ENCODE peak calls at places on chromosomes 12 and 14, in eight cellular contexts. K is tibial nerve, B is sigmoid colon, F is Peyer's patch, L is A549, V is ovary, W is GM12892, N is endothelial cell of umbilical vein. E is an unnamed sample.

GRCh38 chr14:68979722-68980552 is 835 bp upstream of the ACTN1 start:
- DNase-seq in F (no peak), B (peak; percentile 87), W (no peak), V (peak; percentile 72), N (peak; percentile 39), K (peak; percentile 32), L (peak; percentile 59), E (no peak)

GRCh38 chr12:70543444-70543843 is 93.8 kb downstream of the PTPRB start:
- DNase-seq in V (no peak), K (no peak), F (no peak), L (peak; percentile 25), N (peak; percentile 92), B (no peak), W (no peak), E (no peak)

GRCh38 chr12:56929780-56930179 is 4.4 kb downstream of the SDR9C7 start:
- DNase-seq in V (no peak), K (no peak), F (no peak), W (no peak), L (no peak), N (no peak), B (no peak), E (no peak)

GRCh38 chr14:54776361-54777001 is 126.1 kb downstream of the GCH1 start:
- DNase-seq in W (peak; percentile 19), N (no peak), K (no peak), F (peak; percentile 78), B (peak; percentile 69), V (no peak), L (no peak), E (peak; percentile 34)

GRCh38 chr14:92586966-92587365 is 73.4 kb downstream of the RIN3 start:
- DNase-seq in K (no peak), W (no peak), N (no peak), B (peak; percentile 39), V (no peak), L (no peak), F (no peak), E (no peak)

GRCh38 chr12:24562761-24563392 is 386.0 kb downstream of the BCAT1 start:
- DNase-seq in V (peak; percentile 74), F (no peak), B (no peak), N (peak; percentile 64), K (no peak), L (peak; percentile 12), W (peak; percentile 23), E (peak; percentile 25)

GRCh38 chr14:33740531-33740930 is 210.3 kb downstream of the EGLN3 start:
- DNase-seq in B (no peak), L (no peak), V (no peak), F (no peak), K (no peak), W (no peak), N (no peak), E (no peak)

GRCh38 chr14:77980475-77981321 is 180.8 kb downstream of the ADCK1 start:
- DNase-seq in B (no peak), L (no peak), V (no peak), W (no peak), K (no peak), N (no peak), F (no peak), E (no peak)

GRCh38 chr12:5524769-5525436 is 93.0 kb downstream of the NTF3 start:
- DNase-seq in L (no peak), K (no peak), N (no peak), V (no peak), B (no peak), W (no peak), F (no peak), E (no peak)

GRCh38 chr14:51512321-51512720 is 139.4 kb upstream of the FRMD6 start:
- DNase-seq in K (no peak), N (no peak), L (no peak), F (no peak), B (no peak), W (no peak), V (no peak), E (no peak)

GRCh38 chr12:79638490-79638889 is 52.3 kb downstream of the PAWR start:
- DNase-seq in N (no peak), F (no peak), L (no peak), B (no peak), K (no peak), W (no peak), V (no peak), E (no peak)

GRCh38 chr14:90443161-90444076 is 46.6 kb downstream of the CALM1 start:
- DNase-seq in W (no peak), B (no peak), F (no peak), V (no peak), N (no peak), L (no peak), K (no peak), E (no peak)

GRCh38 chr14:59187802-59188460 is 536 bp upstream of the DAAM1 start:
- DNase-seq in L (peak; percentile 6), K (peak; percentile 16), W (no peak), B (peak; percentile 77), N (no peak), F (peak; percentile 39), V (peak; percentile 37), E (no peak)
- TF ChIP-seq POLR2A in L (peak; percentile 39), K (no peak), W (no peak), B (no peak), N (peak; percentile 73), F (no peak), V (no peak), E (no peak)

DNA sequence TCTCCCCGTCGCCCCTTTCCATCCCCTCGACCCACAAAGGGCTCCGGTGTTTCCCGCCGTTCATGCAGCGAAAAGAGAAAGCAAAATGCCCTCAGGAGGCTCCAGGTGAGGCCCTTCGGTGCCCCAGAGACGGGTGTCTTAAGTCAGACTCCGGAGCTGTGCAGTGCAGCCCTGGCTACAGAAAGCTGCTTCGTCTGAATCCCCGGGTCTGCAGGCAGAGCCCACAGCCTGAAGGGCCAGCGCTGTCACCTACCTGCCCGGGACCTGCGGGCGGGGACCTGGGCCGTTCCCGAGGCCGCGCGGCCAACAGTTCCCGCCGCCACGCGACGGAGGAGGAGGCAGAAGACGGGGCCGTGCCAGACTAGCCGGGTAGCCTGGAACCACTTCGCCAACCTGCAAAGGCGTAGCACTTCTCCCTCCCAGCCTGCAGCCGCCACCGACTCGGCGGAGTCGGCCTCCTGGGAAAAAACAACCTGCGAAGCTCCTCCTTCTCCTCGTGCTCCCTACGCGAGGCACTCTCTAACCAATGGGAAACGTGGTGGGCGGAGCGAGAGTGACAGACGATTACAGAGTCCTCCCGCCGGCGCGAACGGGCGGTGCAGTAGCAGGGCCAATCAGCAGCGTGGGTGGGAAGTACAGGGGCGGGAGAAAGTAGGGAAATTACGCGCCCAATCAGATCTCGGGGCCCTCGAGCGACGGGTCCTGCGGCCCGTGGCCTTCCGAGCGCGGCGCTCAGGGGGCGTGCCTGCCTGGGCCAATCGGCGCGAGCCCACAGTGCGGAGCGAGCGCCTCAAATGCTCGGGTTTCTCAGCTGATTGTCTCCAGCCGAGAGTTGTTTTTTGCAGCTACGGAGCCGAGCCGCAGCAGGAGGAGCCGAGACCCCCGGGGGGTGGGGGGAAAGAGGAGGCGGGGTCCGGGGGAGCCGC is at the start of the genes GPR137C and TXNDC16:
- DNase-seq in B (peak; percentile 100), W (peak; percentile 84), N (peak; percentile 100), L (peak; percentile 97), V (peak; percentile 99), K (peak; percentile 100), F (peak; percentile 100), E (peak; percentile 91)
- TF ChIP-seq POLR2A in B (peak; percentile 88), W (peak; percentile 93), N (no peak), L (peak; percentile 47), V (peak; percentile 80), K (peak; percentile 88), F (peak; percentile 63), E (peak; percentile 85)

GRCh38 chr14:64504897-64505771 is 564 bp downstream of the ZBTB1 start:
- DNase-seq in W (peak; percentile 52), K (peak; percentile 78), L (peak; percentile 78), F (peak; percentile 89), N (peak; percentile 83), V (peak; percentile 89), B (peak; percentile 96), E (peak; percentile 44)

GRCh38 chr14:64503184-64503433 is 529 bp downstream of the ZBTB25 start:
- DNase-seq in W (no peak), F (no peak), L (no peak), B (peak; percentile 75), K (no peak), N (no peak), V (peak; percentile 66), E (no peak)

GRCh38 chr14:64502476-64503183 is 1.0 kb downstream of the ZBTB25 start:
- DNase-seq in N (peak; percentile 52), B (peak; percentile 69), F (peak; percentile 49), W (no peak), V (peak; percentile 36), K (no peak), L (no peak), E (no peak)

GRCh38 chr14:64504310-64504896 is at the start of gene ZBTB1:
- DNase-seq in F (peak; percentile 77), K (peak; percentile 58), L (peak; percentile 62), V (peak; percentile 77), N (peak; percentile 91), W (peak; percentile 38), B (peak; percentile 93), E (peak; percentile 30)

DNA sequence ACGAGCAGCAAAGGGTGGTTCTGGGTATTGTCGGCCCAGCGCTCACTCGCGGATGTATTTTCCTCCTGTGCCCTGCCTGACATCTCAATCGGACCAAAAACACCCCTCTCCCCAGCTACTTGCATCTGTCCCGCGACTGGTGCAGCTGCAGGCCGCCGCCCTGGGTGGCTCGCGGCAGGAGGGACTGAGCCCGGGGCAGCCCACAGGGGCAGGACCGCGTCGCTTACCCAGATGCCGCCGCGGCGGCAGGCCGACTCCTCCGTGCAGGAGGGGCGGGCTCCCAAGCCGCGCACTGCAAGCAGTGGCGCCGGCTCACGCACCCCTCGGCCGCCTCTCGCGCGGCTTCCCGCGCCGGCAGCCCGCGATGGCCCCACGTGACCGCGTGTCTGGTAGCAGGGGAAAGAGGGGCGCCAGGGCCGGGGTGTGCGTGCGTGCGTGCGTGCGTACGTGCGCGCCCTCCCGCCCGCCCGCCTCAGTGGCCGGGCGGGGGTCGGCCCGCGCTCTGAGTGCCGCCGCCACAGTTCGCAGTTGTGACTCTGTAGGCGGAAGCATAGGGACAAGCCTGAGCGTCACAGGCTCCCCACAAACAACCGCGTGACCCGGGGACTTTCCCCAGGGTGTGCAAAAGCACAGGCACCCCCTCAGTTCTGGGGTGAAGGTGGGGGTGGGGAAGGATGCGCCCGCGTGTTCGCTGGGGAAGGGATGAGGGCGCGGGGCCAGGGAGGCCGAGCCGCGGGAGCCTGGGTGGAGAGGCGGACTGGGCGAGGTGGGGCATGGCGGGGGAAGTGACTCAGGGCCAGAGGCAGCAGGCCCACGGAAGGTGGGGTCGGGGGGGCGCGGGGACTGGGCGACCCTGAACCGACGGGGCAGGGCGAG is at the start of gene ZBTB25:
- DNase-seq in N (peak; percentile 95), K (peak; percentile 78), W (peak; percentile 58), V (peak; percentile 91), L (peak; percentile 80), B (peak; percentile 96), F (peak; percentile 98), E (peak; percentile 63)
- TF ChIP-seq POLR2A in N (peak; percentile 84), K (peak; percentile 56), W (peak; percentile 46), V (peak; percentile 78), L (peak; percentile 52), B (peak; percentile 86), F (peak; percentile 86), E (no peak)

GRCh38 chr14:36874396-36875138 is 212.9 kb downstream of the PAX9 start:
- DNase-seq in L (no peak), V (no peak), W (no peak), F (no peak), N (no peak), K (no peak), B (no peak), E (no peak)

GRCh38 chr14:36884049-36884448 is 222.4 kb downstream of the PAX9 start:
- DNase-seq in V (no peak), B (no peak), L (no peak), K (no peak), W (no peak), F (no peak), N (no peak), E (no peak)

GRCh38 chr14:36879558-36879957 is 217.9 kb downstream of the PAX9 start:
- DNase-seq in L (no peak), F (no peak), N (no peak), B (no peak), K (no peak), W (no peak), V (no peak), E (no peak)

GRCh38 chr14:36880276-36880675 is 218.6 kb downstream of the PAX9 start:
- DNase-seq in F (no peak), L (no peak), W (no peak), N (no peak), K (no peak), B (no peak), V (no peak), E (no peak)
- TF ChIP-seq POLR2A in F (no peak), L (no peak), W (no peak), N (no peak), K (no peak), B (no peak), V (no peak), E (no peak)

E was measured in GM12891.